ENCODE peak calls at places on chromosomes 4 and X, in seven cellular contexts. One of them, this sample, is unnamed.

GRCh38 chr4:185752881-185753280 is 59.1 kb downstream of the SORBS2 start:
- DNase-seq in activated CD4-positive, CD25-positive, alpha-beta regulatory T cell treated with anti-CD3 and anti-CD28 coated beads, Interleukin-2, amount 50 U/mL, for 72 hours: no peak
- DNase-seq in NCI-H82: no peak
- DNase-seq in stimulated activated CD4-positive, alpha-beta T cell treated with anti-CD3 and anti-CD28 coated beads, Interleukin-4, amount 100 ng/mL, for 1 hour: no peak
- DNase-seq in RWPE1: no peak
- DNase-seq in NCI-H1436 treated with DMSO at 0.1 percent for 48 hours: no peak
- DNase-seq in heart left ventricle: no peak
- DNase-seq in this sample: no peak

GRCh38 chrX:140733766-140734342 is 24.3 kb downstream of the LINC00632 start:
- DNase-seq in stimulated activated CD4-positive, alpha-beta T cell treated with anti-CD3 and anti-CD28 coated beads, Interleukin-4, amount 100 ng/mL, for 1 hour: no peak
- DNase-seq in NCI-H1436 treated with DMSO at 0.1 percent for 48 hours: no peak
- DNase-seq in activated CD4-positive, CD25-positive, alpha-beta regulatory T cell treated with anti-CD3 and anti-CD28 coated beads, Interleukin-2, amount 50 U/mL, for 72 hours: no peak
- DNase-seq in heart left ventricle: no peak
- DNase-seq in RWPE1: peak
- DNase-seq in NCI-H82: peak
- DNase-seq in this sample: peak

GRCh38 chr4:6328526-6328925 is 58.9 kb downstream of the WFS1 start:
- DNase-seq in stimulated activated CD4-positive, alpha-beta T cell treated with anti-CD3 and anti-CD28 coated beads, Interleukin-4, amount 100 ng/mL, for 1 hour: no peak
- DNase-seq in NCI-H1436 treated with DMSO at 0.1 percent for 48 hours: no peak
- DNase-seq in heart left ventricle: no peak
- DNase-seq in activated CD4-positive, CD25-positive, alpha-beta regulatory T cell treated with anti-CD3 and anti-CD28 coated beads, Interleukin-2, amount 50 U/mL, for 72 hours: no peak
- DNase-seq in RWPE1: no peak
- DNase-seq in NCI-H82: no peak
- DNase-seq in this sample: no peak

GRCh38 chrX:121958886-121959285 is 911.5 kb downstream of the GLUD2 start:
- DNase-seq in RWPE1: peak
- DNase-seq in stimulated activated CD4-positive, alpha-beta T cell treated with anti-CD3 and anti-CD28 coated beads, Interleukin-4, amount 100 ng/mL, for 1 hour: no peak
- DNase-seq in activated CD4-positive, CD25-positive, alpha-beta regulatory T cell treated with anti-CD3 and anti-CD28 coated beads, Interleukin-2, amount 50 U/mL, for 72 hours: no peak
- DNase-seq in NCI-H82: no peak
- DNase-seq in heart left ventricle: no peak
- DNase-seq in NCI-H1436 treated with DMSO at 0.1 percent for 48 hours: no peak
- DNase-seq in this sample: no peak

GRCh38 chr4:124455671-124456070 is 256.9 kb downstream of the ANKRD50 start:
- DNase-seq in RWPE1: no peak
- DNase-seq in activated CD4-positive, CD25-positive, alpha-beta regulatory T cell treated with anti-CD3 and anti-CD28 coated beads, Interleukin-2, amount 50 U/mL, for 72 hours: no peak
- DNase-seq in NCI-H82: no peak
- DNase-seq in NCI-H1436 treated with DMSO at 0.1 percent for 48 hours: no peak
- DNase-seq in heart left ventricle: no peak
- DNase-seq in stimulated activated CD4-positive, alpha-beta T cell treated with anti-CD3 and anti-CD28 coated beads, Interleukin-4, amount 100 ng/mL, for 1 hour: no peak
- DNase-seq in this sample: no peak

GRCh38 chrX:40420899-40421729 is 159.7 kb upstream of the ATP6AP2 start:
- DNase-seq in stimulated activated CD4-positive, alpha-beta T cell treated with anti-CD3 and anti-CD28 coated beads, Interleukin-4, amount 100 ng/mL, for 1 hour: no peak
- DNase-seq in activated CD4-positive, CD25-positive, alpha-beta regulatory T cell treated with anti-CD3 and anti-CD28 coated beads, Interleukin-2, amount 50 U/mL, for 72 hours: no peak
- DNase-seq in NCI-H1436 treated with DMSO at 0.1 percent for 48 hours: no peak
- DNase-seq in NCI-H82: no peak
- DNase-seq in RWPE1: no peak
- DNase-seq in heart left ventricle: peak
- DNase-seq in this sample: no peak

GRCh38 chrX:10186355-10186754 is 29.6 kb downstream of the CLCN4 start:
- DNase-seq in activated CD4-positive, CD25-positive, alpha-beta regulatory T cell treated with anti-CD3 and anti-CD28 coated beads, Interleukin-2, amount 50 U/mL, for 72 hours: no peak
- DNase-seq in RWPE1: no peak
- DNase-seq in NCI-H82: no peak
- DNase-seq in NCI-H1436 treated with DMSO at 0.1 percent for 48 hours: no peak
- DNase-seq in stimulated activated CD4-positive, alpha-beta T cell treated with anti-CD3 and anti-CD28 coated beads, Interleukin-4, amount 100 ng/mL, for 1 hour: no peak
- DNase-seq in heart left ventricle: no peak
- DNase-seq in this sample: no peak

GRCh38 chr4:139246166-139246565 is 33.9 kb downstream of the MGARP start:
- DNase-seq in activated CD4-positive, CD25-positive, alpha-beta regulatory T cell treated with anti-CD3 and anti-CD28 coated beads, Interleukin-2, amount 50 U/mL, for 72 hours: no peak
- DNase-seq in RWPE1: no peak
- DNase-seq in NCI-H82: no peak
- DNase-seq in NCI-H1436 treated with DMSO at 0.1 percent for 48 hours: no peak
- DNase-seq in heart left ventricle: no peak
- DNase-seq in stimulated activated CD4-positive, alpha-beta T cell treated with anti-CD3 and anti-CD28 coated beads, Interleukin-4, amount 100 ng/mL, for 1 hour: no peak
- DNase-seq in this sample: no peak

GRCh38 chrX:9195199-9195880 is 161.4 kb upstream of the FAM9B start:
- DNase-seq in NCI-H1436 treated with DMSO at 0.1 percent for 48 hours: no peak
- DNase-seq in activated CD4-positive, CD25-positive, alpha-beta regulatory T cell treated with anti-CD3 and anti-CD28 coated beads, Interleukin-2, amount 50 U/mL, for 72 hours: no peak
- DNase-seq in heart left ventricle: no peak
- DNase-seq in NCI-H82: peak
- DNase-seq in stimulated activated CD4-positive, alpha-beta T cell treated with anti-CD3 and anti-CD28 coated beads, Interleukin-4, amount 100 ng/mL, for 1 hour: no peak
- DNase-seq in RWPE1: no peak
- DNase-seq in this sample: peak

GRCh38 chr4:86367577-86367976 is 7.7 kb upstream of the MAPK10 start:
- DNase-seq in NCI-H82: no peak
- DNase-seq in activated CD4-positive, CD25-positive, alpha-beta regulatory T cell treated with anti-CD3 and anti-CD28 coated beads, Interleukin-2, amount 50 U/mL, for 72 hours: no peak
- DNase-seq in heart left ventricle: no peak
- DNase-seq in stimulated activated CD4-positive, alpha-beta T cell treated with anti-CD3 and anti-CD28 coated beads, Interleukin-4, amount 100 ng/mL, for 1 hour: no peak
- DNase-seq in NCI-H1436 treated with DMSO at 0.1 percent for 48 hours: no peak
- DNase-seq in RWPE1: no peak
- DNase-seq in this sample: no peak